ENCODE peak calls at places on chromosome 3, in five cellular contexts. One of them, this sample, is unnamed.

GRCh38 chr3:169952045-169952444 is 14.6 kb upstream of the SEC62 start:
- DNase-seq in OCI-LY7: no peak
- DNase-seq in osteoblast: peak; percentile 11
- DNase-seq in SK-N-SH: no peak
- DNase-seq in GM23248: peak; percentile 27
- DNase-seq in this sample: no peak

GRCh38 chr3:56928379-56929068 is 126.8 kb upstream of the ARHGEF3 start:
- DNase-seq in OCI-LY7: peak; percentile 62
- DNase-seq in osteoblast: no peak
- DNase-seq in SK-N-SH: no peak
- DNase-seq in GM23248: peak; percentile 43
- DNase-seq in this sample: peak; percentile 28

GRCh38 chr3:127254001-127254400 is 33.8 kb downstream of the PRR20G start:
- DNase-seq in OCI-LY7: no peak
- DNase-seq in osteoblast: no peak
- DNase-seq in SK-N-SH: no peak
- DNase-seq in GM23248: no peak
- DNase-seq in this sample: no peak

GRCh38 chr3:194690501-194691372 is 5.1 kb downstream of the FAM43A start:
- DNase-seq in OCI-LY7: peak; percentile 62
- DNase-seq in osteoblast: peak; percentile 53
- DNase-seq in SK-N-SH: no peak
- DNase-seq in GM23248: no peak
- DNase-seq in this sample: no peak

GRCh38 chr3:13540332-13540995 is 8.5 kb upstream of the FBLN2 start:
- DNase-seq in OCI-LY7: no peak
- DNase-seq in osteoblast: no peak
- DNase-seq in SK-N-SH: no peak
- DNase-seq in GM23248: no peak
- DNase-seq in this sample: no peak

GRCh38 chr3:126082334-126083137 is 1.4 kb downstream of the SLC41A3 start:
- DNase-seq in OCI-LY7: no peak
- DNase-seq in osteoblast: peak; percentile 66
- DNase-seq in SK-N-SH: no peak
- DNase-seq in GM23248: no peak
- DNase-seq in this sample: no peak

GRCh38 chr3:9183811-9184463 is 65.5 kb downstream of the SRGAP3 start:
- DNase-seq in OCI-LY7: no peak
- DNase-seq in osteoblast: no peak
- DNase-seq in SK-N-SH: no peak
- DNase-seq in GM23248: no peak
- DNase-seq in this sample: peak; percentile 40

GRCh38 chr3:194572944-194573491 is 60.2 kb downstream of the TMEM44 start:
- DNase-seq in OCI-LY7: no peak
- DNase-seq in osteoblast: peak; percentile 78
- DNase-seq in SK-N-SH: no peak
- DNase-seq in GM23248: peak; percentile 67
- DNase-seq in this sample: no peak

GRCh38 chr3:43302116-43302880 is 16.0 kb downstream of the SNRK start:
- DNase-seq in OCI-LY7: no peak
- DNase-seq in osteoblast: no peak
- DNase-seq in SK-N-SH: no peak
- DNase-seq in GM23248: no peak
- DNase-seq in this sample: no peak

GRCh38 chr3:112128843-112129727 is 4.0 kb downstream of the GCSAM start:
- DNase-seq in OCI-LY7: peak; percentile 96
- DNase-seq in osteoblast: no peak
- DNase-seq in SK-N-SH: no peak
- DNase-seq in GM23248: peak; percentile 47
- DNase-seq in this sample: peak; percentile 20

GRCh38 chr3:96354742-96355141 is 459.7 kb upstream of the EPHA6 start:
- DNase-seq in OCI-LY7: no peak
- DNase-seq in osteoblast: no peak
- DNase-seq in SK-N-SH: no peak
- DNase-seq in GM23248: no peak
- DNase-seq in this sample: no peak

GRCh38 chr3:13548696-13549512 is at the start of gene FBLN2:
- DNase-seq in OCI-LY7: no peak
- DNase-seq in osteoblast: peak; percentile 94
- DNase-seq in SK-N-SH: peak; percentile 99
- DNase-seq in GM23248: peak; percentile 88
- DNase-seq in this sample: peak; percentile 83

GRCh38 chr3:87246662-87247061 is 19.6 kb downstream of the CHMP2B start:
- DNase-seq in OCI-LY7: no peak
- DNase-seq in osteoblast: no peak
- DNase-seq in SK-N-SH: no peak
- DNase-seq in GM23248: no peak
- DNase-seq in this sample: no peak

GRCh38 chr3:118972974-118973373 is 61.7 kb downstream of the IGSF11 start:
- DNase-seq in OCI-LY7: no peak
- DNase-seq in osteoblast: no peak
- DNase-seq in SK-N-SH: no peak
- DNase-seq in GM23248: no peak
- DNase-seq in this sample: no peak

GRCh38 chr3:11452988-11453847 is 181.0 kb downstream of the ATG7 start:
- DNase-seq in OCI-LY7: no peak
- DNase-seq in osteoblast: peak; percentile 73
- DNase-seq in SK-N-SH: no peak
- DNase-seq in GM23248: peak; percentile 80
- DNase-seq in this sample: peak; percentile 11

GRCh38 chr3:25830373-25831305 is 40.7 kb downstream of the OXSM start:
- DNase-seq in OCI-LY7: peak; percentile 44
- DNase-seq in osteoblast: no peak
- DNase-seq in SK-N-SH: peak; percentile 30
- DNase-seq in GM23248: no peak
- DNase-seq in this sample: peak; percentile 18

GRCh38 chr3:100715176-100715575 is 5.9 kb downstream of the TFG start:
- DNase-seq in OCI-LY7: no peak
- DNase-seq in osteoblast: no peak
- DNase-seq in SK-N-SH: no peak
- DNase-seq in GM23248: no peak
- DNase-seq in this sample: no peak
- H4K20me1 ChIP-seq in OCI-LY7: peaks cover 11% of the 10 kb centered on the region
- H4K20me1 ChIP-seq in osteoblast: peaks cover 83% of the 10 kb centered on the region
- H4K20me1 ChIP-seq in SK-N-SH: peaks cover 94% of the 10 kb centered on the region
- H4K20me1 ChIP-seq in GM23248: peaks cover 53% of the 10 kb centered on the region
- H4K20me1 ChIP-seq in this sample: peaks cover 95% of the 10 kb centered on the region

DNA sequence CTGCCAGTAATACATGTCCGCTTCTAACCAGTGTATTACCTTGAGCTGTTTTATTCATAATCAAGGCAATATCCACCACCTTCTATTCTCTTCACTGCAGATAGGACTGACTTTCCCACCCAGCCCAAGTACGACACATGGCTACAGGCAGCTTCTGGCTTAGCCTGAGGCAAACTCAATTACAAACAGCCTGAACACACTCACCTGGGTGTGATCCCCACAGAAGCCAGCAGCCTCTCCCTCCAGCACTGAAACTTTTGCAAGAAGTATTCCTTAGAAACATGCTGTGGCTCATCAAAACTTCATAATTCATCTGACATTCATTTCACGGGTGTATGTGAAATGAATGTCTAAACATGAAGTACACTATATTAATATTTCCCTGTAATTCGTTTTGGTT is 13.5 kb upstream of the KCNMB3 start:
- DNase-seq in OCI-LY7: no peak
- DNase-seq in osteoblast: no peak
- DNase-seq in SK-N-SH: no peak
- DNase-seq in GM23248: no peak
- DNase-seq in this sample: no peak
- H3K4me1 ChIP-seq in OCI-LY7: peaks cover 31% of the 10 kb centered on the region
- H3K4me1 ChIP-seq in osteoblast: no peaks in the 10 kb centered on the region
- H3K4me1 ChIP-seq in SK-N-SH: no peaks in the 10 kb centered on the region
- H3K4me1 ChIP-seq in GM23248: no peaks in the 10 kb centered on the region
- H3K4me1 ChIP-seq in this sample: no peaks in the 10 kb centered on the region

DNA sequence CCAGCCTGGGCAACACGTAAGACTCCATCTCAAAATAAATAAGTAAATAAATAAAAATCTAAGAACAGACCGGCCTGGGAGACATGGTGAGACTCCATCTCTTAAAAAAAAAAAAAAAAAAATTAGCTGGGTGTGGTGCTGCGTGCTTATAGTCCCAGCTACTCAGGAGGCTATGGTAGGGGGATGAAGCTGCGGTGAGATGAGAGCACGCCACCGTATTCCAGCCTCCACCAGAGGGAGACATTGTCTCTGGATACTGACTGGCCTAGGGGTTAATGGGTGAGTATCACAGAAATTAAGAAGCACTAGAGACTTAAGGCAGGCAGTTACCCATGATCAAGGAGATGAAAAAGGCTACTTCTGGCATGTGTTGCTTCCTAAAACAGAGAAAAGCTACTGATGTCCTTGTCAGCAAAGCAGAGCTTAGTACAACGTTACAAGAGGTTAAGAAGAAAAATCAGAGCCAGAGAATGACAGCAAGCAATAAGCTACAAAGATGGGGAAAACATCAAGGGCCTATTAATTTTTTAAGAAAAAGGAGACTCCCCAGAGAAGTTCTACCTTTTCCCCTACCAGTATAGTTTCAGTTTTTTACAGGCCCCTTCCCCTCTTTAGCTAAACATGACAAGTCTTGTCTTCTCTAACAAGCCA is 8.6 kb downstream of the TFRC start:
- DNase-seq in OCI-LY7: peak; percentile 76
- DNase-seq in osteoblast: peak; percentile 90
- DNase-seq in SK-N-SH: peak; percentile 77
- DNase-seq in GM23248: peak; percentile 65
- DNase-seq in this sample: peak; percentile 74
- H4K20me1 ChIP-seq in OCI-LY7: peaks cover 22% of the 10 kb centered on the region
- H4K20me1 ChIP-seq in osteoblast: no peaks in the 10 kb centered on the region
- H4K20me1 ChIP-seq in SK-N-SH: peaks cover 12% of the 10 kb centered on the region
- H4K20me1 ChIP-seq in GM23248: no peaks in the 10 kb centered on the region
- H4K20me1 ChIP-seq in this sample: peaks cover 16% of the 10 kb centered on the region

GRCh38 chr3:66433522-66433782 is 67.4 kb downstream of the LRIG1 start:
- DNase-seq in OCI-LY7: no peak
- DNase-seq in osteoblast: no peak
- DNase-seq in SK-N-SH: no peak
- DNase-seq in GM23248: no peak
- DNase-seq in this sample: no peak
- H3K4me1 ChIP-seq in OCI-LY7: no peaks in the 10 kb centered on the region
- H3K4me1 ChIP-seq in osteoblast: peaks cover 27% of the 10 kb centered on the region
- H3K4me1 ChIP-seq in SK-N-SH: peaks cover 7% of the 10 kb centered on the region
- H3K4me1 ChIP-seq in GM23248: peaks cover 20% of the 10 kb centered on the region
- H3K4me1 ChIP-seq in this sample: no peaks in the 10 kb centered on the region